ENCODE peak calls at places on chromosomes 13 and 19, in five cellular contexts. One of them, this sample, is unnamed.

GRCh38 chr13:112781881-112782361 is 92.1 kb downstream of the ATP11A start:
- DNase-seq in PC-3: no peak
- DNase-seq in AG04450: no peak
- DNase-seq in CD8-positive, alpha-beta T cell: no peak
- DNase-seq in heart right ventricle: peak; percentile 74
- DNase-seq in this sample: no peak

GRCh38 chr13:68850160-68850559 is 1257.5 kb upstream of the ATXN8OS start:
- DNase-seq in PC-3: peak; percentile 2
- DNase-seq in CD8-positive, alpha-beta T cell: no peak
- DNase-seq in heart right ventricle: no peak
- DNase-seq in AG04450: no peak
- DNase-seq in this sample: no peak

GRCh38 chr13:104937881-104938280 is 1597.6 kb downstream of the EFNB2 start:
- DNase-seq in PC-3: no peak
- DNase-seq in CD8-positive, alpha-beta T cell: no peak
- DNase-seq in heart right ventricle: no peak
- DNase-seq in AG04450: no peak
- DNase-seq in this sample: no peak

GRCh38 chr13:20702945-20703784 is at the start of gene IL17D:
- DNase-seq in CD8-positive, alpha-beta T cell: no peak
- DNase-seq in heart right ventricle: no peak
- DNase-seq in PC-3: no peak
- DNase-seq in AG04450: no peak
- DNase-seq in this sample: peak; percentile 36

GRCh38 chr19:15250635-15250993 is 18.4 kb upstream of the EPHX3 start:
- DNase-seq in CD8-positive, alpha-beta T cell: no peak
- DNase-seq in heart right ventricle: no peak
- DNase-seq in PC-3: no peak
- DNase-seq in AG04450: no peak
- DNase-seq in this sample: no peak

GRCh38 chr13:109764474-109765292 is 21.7 kb downstream of the IRS2 start:
- DNase-seq in PC-3: no peak
- DNase-seq in CD8-positive, alpha-beta T cell: no peak
- DNase-seq in AG04450: no peak
- DNase-seq in heart right ventricle: no peak
- DNase-seq in this sample: no peak

GRCh38 chr13:40130871-40131636 is 475.6 kb downstream of the COG6 start:
- DNase-seq in PC-3: peak; percentile 57
- DNase-seq in heart right ventricle: no peak
- DNase-seq in AG04450: no peak
- DNase-seq in CD8-positive, alpha-beta T cell: no peak
- DNase-seq in this sample: no peak

GRCh38 chr13:45200701-45201230 is at the start of gene KCTD4:
- DNase-seq in AG04450: no peak
- DNase-seq in heart right ventricle: no peak
- DNase-seq in PC-3: no peak
- DNase-seq in CD8-positive, alpha-beta T cell: no peak
- DNase-seq in this sample: no peak

GRCh38 chr13:104487006-104487405 is 1420.8 kb upstream of the SLC10A2 start:
- DNase-seq in PC-3: no peak
- DNase-seq in AG04450: no peak
- DNase-seq in CD8-positive, alpha-beta T cell: no peak
- DNase-seq in heart right ventricle: no peak
- DNase-seq in this sample: no peak

GRCh38 chr13:79194272-79194671 is 211.8 kb downstream of the RBM26 start:
- DNase-seq in heart right ventricle: no peak
- DNase-seq in AG04450: no peak
- DNase-seq in PC-3: no peak
- DNase-seq in CD8-positive, alpha-beta T cell: peak; percentile 3
- DNase-seq in this sample: no peak

GRCh38 chr13:98507060-98507797 is 69.7 kb downstream of the STK24 start:
- DNase-seq in heart right ventricle: peak; percentile 80
- DNase-seq in CD8-positive, alpha-beta T cell: no peak
- DNase-seq in AG04450: no peak
- DNase-seq in PC-3: peak; percentile 9
- DNase-seq in this sample: peak; percentile 78

GRCh38 chr13:23470706-23471610 is 37.5 kb upstream of the SACS start:
- DNase-seq in CD8-positive, alpha-beta T cell: no peak
- DNase-seq in AG04450: no peak
- DNase-seq in PC-3: peak; percentile 58
- DNase-seq in heart right ventricle: no peak
- DNase-seq in this sample: no peak

GRCh38 chr13:33281951-33282595 is 3.5 kb downstream of the STARD13 start:
- DNase-seq in PC-3: peak; percentile 76
- DNase-seq in CD8-positive, alpha-beta T cell: no peak
- DNase-seq in AG04450: no peak
- DNase-seq in heart right ventricle: no peak
- DNase-seq in this sample: no peak

GRCh38 chr19:8338835-8339234 is 4.2 kb downstream of the KANK3 start:
- DNase-seq in PC-3: no peak
- DNase-seq in CD8-positive, alpha-beta T cell: no peak
- DNase-seq in heart right ventricle: no peak
- DNase-seq in AG04450: no peak
- DNase-seq in this sample: no peak

GRCh38 chr19:29172302-29172701 is 40.6 kb downstream of the UQCRFS1 start:
- DNase-seq in heart right ventricle: no peak
- DNase-seq in AG04450: no peak
- DNase-seq in CD8-positive, alpha-beta T cell: no peak
- DNase-seq in PC-3: no peak
- DNase-seq in this sample: no peak
- TF ChIP-seq CTCF in heart right ventricle: no peak
- TF ChIP-seq CTCF in AG04450: no peak
- TF ChIP-seq CTCF in CD8-positive, alpha-beta T cell: no peak
- TF ChIP-seq CTCF in PC-3: no peak
- TF ChIP-seq CTCF in this sample: no peak

GRCh38 chr19:40553885-40554857 is 22.5 kb upstream of the SHKBP1 start:
- DNase-seq in PC-3: no peak
- DNase-seq in AG04450: no peak
- DNase-seq in heart right ventricle: no peak
- DNase-seq in CD8-positive, alpha-beta T cell: no peak
- DNase-seq in this sample: no peak

GRCh38 chr19:40550951-40551350 is 25.7 kb upstream of the SHKBP1 start:
- DNase-seq in PC-3: no peak
- DNase-seq in AG04450: no peak
- DNase-seq in heart right ventricle: no peak
- DNase-seq in CD8-positive, alpha-beta T cell: no peak
- DNase-seq in this sample: no peak

GRCh38 chr19:40552848-40553247 is 23.8 kb upstream of the SHKBP1 start:
- DNase-seq in heart right ventricle: no peak
- DNase-seq in AG04450: no peak
- DNase-seq in CD8-positive, alpha-beta T cell: no peak
- DNase-seq in PC-3: no peak
- DNase-seq in this sample: no peak

GRCh38 chr19:40549007-40549708 is 27.5 kb upstream of the SHKBP1 start:
- DNase-seq in heart right ventricle: peak; percentile 37
- DNase-seq in CD8-positive, alpha-beta T cell: peak; percentile 52
- DNase-seq in PC-3: peak; percentile 68
- DNase-seq in AG04450: peak; percentile 6
- DNase-seq in this sample: peak; percentile 62
- H3K4me3 ChIP-seq in heart right ventricle: no peak overlapping the region
- H3K4me3 ChIP-seq in CD8-positive, alpha-beta T cell: no peak overlapping the region
- H3K4me3 ChIP-seq in PC-3: peak overlapping the region; percentile 49
- H3K4me3 ChIP-seq in AG04450: no peak overlapping the region
- H3K4me3 ChIP-seq in this sample: no peak overlapping the region

DNA sequence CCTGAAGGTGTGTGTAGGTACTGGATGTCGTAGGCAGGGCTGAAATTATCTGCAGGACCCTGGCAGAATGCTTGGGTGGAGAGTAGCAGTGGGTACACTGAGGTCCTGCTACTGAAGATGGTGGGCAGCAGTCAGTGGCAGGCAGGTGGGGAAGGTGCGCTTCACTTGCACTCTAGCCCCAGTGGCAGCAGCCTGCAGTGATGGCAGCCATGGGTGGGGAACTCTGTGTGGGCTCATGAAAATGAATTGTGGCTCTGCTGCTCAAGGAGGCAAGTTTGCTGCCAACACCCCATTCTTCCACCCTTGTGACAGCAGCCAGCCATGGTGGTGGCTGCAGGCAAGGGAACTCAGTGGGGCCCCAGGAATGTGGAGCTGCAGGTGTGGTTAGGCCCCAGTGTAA is 1242.7 kb upstream of the MIR17HG start:
- DNase-seq in heart right ventricle: no peak
- DNase-seq in PC-3: no peak
- DNase-seq in CD8-positive, alpha-beta T cell: no peak
- DNase-seq in AG04450: no peak
- DNase-seq in this sample: no peak
- H3K27ac ChIP-seq in heart right ventricle: no peak overlapping the region
- H3K27ac ChIP-seq in PC-3: peak overlapping the region; percentile 92
- H3K27ac ChIP-seq in CD8-positive, alpha-beta T cell: no peak overlapping the region
- H3K27ac ChIP-seq in AG04450: no peak overlapping the region
- H3K27ac ChIP-seq in this sample: no peak overlapping the region

GRCh38 chr19:18939922-18940775 is 868 bp downstream of the HOMER3 start:
- DNase-seq in AG04450: no peak
- DNase-seq in heart right ventricle: peak; percentile 62
- DNase-seq in CD8-positive, alpha-beta T cell: no peak
- DNase-seq in PC-3: peak; percentile 59
- DNase-seq in this sample: peak; percentile 25

GRCh38 chr19:18940791-18941627 is at the start of gene HOMER3:
- DNase-seq in heart right ventricle: peak; percentile 85
- DNase-seq in CD8-positive, alpha-beta T cell: peak; percentile 69
- DNase-seq in PC-3: peak; percentile 72
- DNase-seq in AG04450: no peak
- DNase-seq in this sample: peak; percentile 82

GRCh38 chr19:18943465-18943864 is 2.4 kb upstream of the HOMER3 start:
- DNase-seq in heart right ventricle: no peak
- DNase-seq in CD8-positive, alpha-beta T cell: no peak
- DNase-seq in AG04450: no peak
- DNase-seq in PC-3: no peak
- DNase-seq in this sample: no peak

GRCh38 chr19:18942692-18943091 is 1.7 kb upstream of the HOMER3 start:
- DNase-seq in PC-3: no peak
- DNase-seq in AG04450: no peak
- DNase-seq in CD8-positive, alpha-beta T cell: no peak
- DNase-seq in heart right ventricle: no peak
- DNase-seq in this sample: no peak

DNA sequence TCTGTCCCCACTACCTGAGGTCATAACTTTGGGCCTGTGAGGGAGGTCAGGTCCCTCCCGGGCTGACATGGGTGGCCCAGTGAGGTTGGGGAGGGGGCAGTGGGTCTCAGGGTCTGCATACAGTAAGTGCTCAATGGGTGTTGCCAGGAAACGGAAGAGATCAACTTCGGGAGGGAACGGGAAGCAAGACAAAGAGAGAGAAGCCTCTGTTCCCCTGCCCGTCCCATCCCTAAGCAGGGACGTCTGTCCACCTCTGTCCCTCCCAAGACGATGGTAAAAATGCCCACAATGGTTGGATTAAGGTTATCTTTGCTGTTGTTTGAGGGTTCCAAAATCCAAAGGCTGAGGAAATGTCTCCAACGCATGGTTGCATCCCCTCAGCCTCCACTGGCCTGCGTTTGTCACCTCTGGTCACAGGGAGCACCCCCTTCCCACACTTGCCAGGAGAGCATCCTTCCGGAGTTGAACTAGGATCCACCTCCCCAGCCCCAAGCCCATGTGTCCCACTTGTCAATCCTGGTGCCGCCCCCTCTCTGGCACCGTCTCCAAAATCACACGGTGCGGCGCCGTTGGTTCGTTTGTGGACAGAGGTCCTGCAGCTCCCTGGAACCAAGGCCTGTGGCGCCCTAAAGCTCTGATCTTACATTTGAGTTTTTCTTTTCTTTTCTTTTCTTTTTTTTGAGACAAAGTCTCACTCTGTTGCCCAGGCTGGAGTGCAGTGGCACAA is 774 bp upstream of the HOMER3 start:
- DNase-seq in heart right ventricle: no peak
- DNase-seq in CD8-positive, alpha-beta T cell: no peak
- DNase-seq in AG04450: no peak
- DNase-seq in PC-3: no peak
- DNase-seq in this sample: no peak
- TF ChIP-seq CTCF in heart right ventricle: no peak
- TF ChIP-seq CTCF in CD8-positive, alpha-beta T cell: no peak
- TF ChIP-seq CTCF in AG04450: no peak
- TF ChIP-seq CTCF in PC-3: no peak
- TF ChIP-seq CTCF in this sample: no peak

DNA sequence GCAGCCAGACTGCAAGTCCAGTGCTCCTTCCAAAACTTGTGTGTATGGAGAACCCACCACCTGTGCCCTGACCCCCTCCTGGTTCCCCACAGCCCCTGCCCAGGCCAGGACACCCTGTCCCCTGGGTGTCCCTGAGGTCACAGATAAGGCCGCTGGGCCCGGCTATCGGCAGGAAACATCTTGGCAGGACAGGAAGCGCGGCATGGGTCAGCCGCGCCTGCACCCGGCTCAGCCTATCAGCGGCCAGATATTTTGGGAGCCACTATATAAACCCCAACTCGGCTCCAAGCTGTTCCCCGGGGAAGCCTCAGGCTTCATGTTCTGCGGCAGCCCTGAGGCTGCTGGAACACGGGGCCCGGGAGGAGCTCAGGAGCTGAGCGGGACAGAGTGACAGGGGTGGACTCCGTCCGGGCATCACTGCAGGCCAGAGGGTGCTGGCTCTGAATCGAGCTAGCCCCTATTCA is 60.8 kb downstream of the AP1M1 start:
- DNase-seq in PC-3: no peak
- DNase-seq in heart right ventricle: peak; percentile 91
- DNase-seq in CD8-positive, alpha-beta T cell: no peak
- DNase-seq in AG04450: no peak
- DNase-seq in this sample: peak; percentile 55
- H3K4me3 ChIP-seq in PC-3: no peak overlapping the region
- H3K4me3 ChIP-seq in heart right ventricle: no peak overlapping the region
- H3K4me3 ChIP-seq in CD8-positive, alpha-beta T cell: no peak overlapping the region
- H3K4me3 ChIP-seq in AG04450: no peak overlapping the region
- H3K4me3 ChIP-seq in this sample: no peak overlapping the region

GRCh38 chr19:45138303-45138751 is 22.5 kb downstream of the NKPD1 start:
- DNase-seq in AG04450: no peak
- DNase-seq in heart right ventricle: no peak
- DNase-seq in CD8-positive, alpha-beta T cell: no peak
- DNase-seq in PC-3: no peak
- DNase-seq in this sample: no peak

GRCh38 chr19:45141203-45141900 is 19.4 kb downstream of the NKPD1 start:
- DNase-seq in AG04450: no peak
- DNase-seq in PC-3: no peak
- DNase-seq in CD8-positive, alpha-beta T cell: no peak
- DNase-seq in heart right ventricle: no peak
- DNase-seq in this sample: no peak

GRCh38 chr19:45139286-45140143 is 21.3 kb downstream of the NKPD1 start:
- DNase-seq in AG04450: no peak
- DNase-seq in PC-3: no peak
- DNase-seq in heart right ventricle: no peak
- DNase-seq in CD8-positive, alpha-beta T cell: no peak
- DNase-seq in this sample: no peak

GRCh38 chr19:45140533-45140932 is 20.2 kb downstream of the NKPD1 start:
- DNase-seq in PC-3: no peak
- DNase-seq in heart right ventricle: no peak
- DNase-seq in CD8-positive, alpha-beta T cell: no peak
- DNase-seq in AG04450: no peak
- DNase-seq in this sample: no peak

DNA sequence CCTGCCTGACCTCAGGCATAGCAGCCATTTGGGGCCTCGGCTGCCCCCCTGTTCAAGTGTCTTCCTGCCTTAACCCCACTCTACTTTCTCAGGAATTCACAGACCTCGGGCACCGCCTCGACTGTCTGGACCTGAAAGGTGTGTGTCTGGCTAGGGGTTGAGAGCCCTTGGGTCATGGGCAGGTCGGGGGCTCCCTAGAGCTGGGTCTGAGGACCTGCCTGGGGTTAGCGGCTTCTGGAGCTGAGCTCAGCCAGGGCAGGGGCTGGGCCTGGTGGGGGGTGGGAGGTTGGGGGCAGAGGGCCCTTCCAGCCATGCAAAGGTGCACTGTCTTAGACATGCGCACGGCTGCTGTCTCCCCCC is 20.7 kb downstream of the NKPD1 start:
- DNase-seq in heart right ventricle: no peak
- DNase-seq in AG04450: no peak
- DNase-seq in CD8-positive, alpha-beta T cell: no peak
- DNase-seq in PC-3: no peak
- DNase-seq in this sample: no peak
- H3K27ac ChIP-seq in heart right ventricle: no peak overlapping the region
- H3K27ac ChIP-seq in AG04450: no peak overlapping the region
- H3K27ac ChIP-seq in CD8-positive, alpha-beta T cell: no peak overlapping the region
- H3K27ac ChIP-seq in PC-3: no peak overlapping the region
- H3K27ac ChIP-seq in this sample: no peak overlapping the region

This sample was measured in body of pancreas.